ENCODE peak calls at places on chromosomes 7 and 10, in seven cellular contexts. V, I, X, D, O, S and A are unnamed samples.

GRCh38 chr10:73798087-73798486 is 12.7 kb downstream of the ZSWIM8 start:
- DNase-seq in V (no peak), I (no peak), X (no peak), D (no peak), O (no peak), S (no peak), A (no peak)

GRCh38 chr7:100503350-100503735 is 19.6 kb downstream of the NYAP1 start:
- DNase-seq in V (no peak), I (no peak), X (no peak), D (no peak), O (no peak), S (no peak), A (no peak)

GRCh38 chr7:672891-673290 is 53.6 kb upstream of the DNAAF5 start:
- DNase-seq in V (no peak), I (no peak), X (no peak), D (no peak), O (no peak), S (no peak), A (no peak)

GRCh38 chr10:2979267-2979660 is 88.1 kb upstream of the PFKP start:
- DNase-seq in V (no peak), I (no peak), X (no peak), D (no peak), O (no peak), S (no peak), A (no peak)

GRCh38 chr10:117186832-117187615 is 10.3 kb upstream of the KCNK18 start:
- DNase-seq in V (no peak), I (no peak), X (no peak), D (no peak), O (no peak), S (no peak), A (no peak)

GRCh38 chr10:7424315-7424714 is 13.5 kb upstream of the SFMBT2 start:
- DNase-seq in V (no peak), I (no peak), X (no peak), D (no peak), O (no peak), S (no peak), A (no peak)

GRCh38 chr7:157474685-157475084 is 137.9 kb downstream of the DNAJB6 start:
- DNase-seq in V (no peak), I (no peak), X (no peak), D (no peak), O (no peak), S (no peak), A (no peak)

GRCh38 chr7:135729230-135729629 is 1.2 kb upstream of the SLC13A4 start:
- DNase-seq in V (no peak), I (no peak), X (no peak), D (no peak), O (no peak), S (no peak), A (no peak)

GRCh38 chr10:82378146-82378545 is 503.2 kb downstream of the NRG3 start:
- DNase-seq in V (no peak), I (no peak), X (no peak), D (no peak), O (peak), S (peak), A (no peak)

GRCh38 chr10:72068901-72069446 is 19.4 kb downstream of the SPOCK2 start:
- DNase-seq in V (no peak), I (no peak), X (no peak), D (no peak), O (no peak), S (no peak), A (no peak)

GRCh38 chr7:28732037-28732869 is 225.9 kb downstream of the TRIL start:
- DNase-seq in V (no peak), I (no peak), X (no peak), D (no peak), O (no peak), S (peak), A (no peak)

GRCh38 chr7:158403013-158403821 is 184.4 kb downstream of the PTPRN2 start:
- DNase-seq in V (no peak), I (no peak), X (no peak), D (no peak), O (no peak), S (no peak), A (no peak)

GRCh38 chr10:65415318-65415717 is 1510.5 kb upstream of the LRRTM3 start:
- DNase-seq in V (no peak), I (no peak), X (no peak), D (no peak), O (no peak), S (no peak), A (no peak)